ENCODE peak calls at places on chromosome 4, in seven cellular contexts. One of them, this sample, is unnamed.

GRCh38 chr4:1748465-1748995 is 27.2 kb downstream of the TACC3 start:
- DNase-seq in K562: peak; percentile 92
- DNase-seq in GM12892: peak; percentile 99
- DNase-seq in HepG2: peak; percentile 59
- DNase-seq in SK-N-SH: peak; percentile 98
- DNase-seq in H1: peak; percentile 57
- DNase-seq in GM12878: no peak
- DNase-seq in this sample: peak; percentile 99

GRCh38 chr4:150098214-150098613 is 20.0 kb downstream of the DCLK2 start:
- DNase-seq in K562: no peak
- DNase-seq in GM12892: no peak
- DNase-seq in HepG2: no peak
- DNase-seq in SK-N-SH: no peak
- DNase-seq in H1: no peak
- DNase-seq in GM12878: no peak
- DNase-seq in this sample: no peak

GRCh38 chr4:106583567-106583966 is 215.0 kb upstream of the GIMD1 start:
- DNase-seq in K562: no peak
- DNase-seq in GM12892: no peak
- DNase-seq in HepG2: no peak
- DNase-seq in SK-N-SH: no peak
- DNase-seq in H1: no peak
- DNase-seq in GM12878: no peak
- DNase-seq in this sample: no peak

GRCh38 chr4:129808242-129808641 is 712.3 kb downstream of the C4orf33 start:
- DNase-seq in K562: no peak
- DNase-seq in GM12892: no peak
- DNase-seq in HepG2: no peak
- DNase-seq in SK-N-SH: no peak
- DNase-seq in H1: no peak
- DNase-seq in GM12878: no peak
- DNase-seq in this sample: no peak

GRCh38 chr4:72375050-72375736 is 193.8 kb downstream of the ADAMTS3 start:
- DNase-seq in K562: peak; percentile 7
- DNase-seq in GM12892: no peak
- DNase-seq in HepG2: no peak
- DNase-seq in SK-N-SH: no peak
- DNase-seq in H1: no peak
- DNase-seq in GM12878: no peak
- DNase-seq in this sample: no peak

GRCh38 chr4:151865744-151866143 is 104.9 kb upstream of the GATB start:
- DNase-seq in K562: no peak
- DNase-seq in GM12892: no peak
- DNase-seq in HepG2: no peak
- DNase-seq in SK-N-SH: no peak
- DNase-seq in H1: no peak
- DNase-seq in GM12878: no peak
- DNase-seq in this sample: no peak

GRCh38 chr4:123397276-123398150 is 918 bp downstream of the SPRY1 start:
- DNase-seq in K562: no peak
- DNase-seq in GM12892: no peak
- DNase-seq in HepG2: peak; percentile 75
- DNase-seq in SK-N-SH: peak; percentile 65
- DNase-seq in H1: no peak
- DNase-seq in GM12878: no peak
- DNase-seq in this sample: no peak

GRCh38 chr4:26061248-26061986 is 147.4 kb downstream of the SMIM20 start:
- DNase-seq in K562: peak; percentile 47
- DNase-seq in GM12892: no peak
- DNase-seq in HepG2: peak; percentile 6
- DNase-seq in SK-N-SH: peak; percentile 55
- DNase-seq in H1: peak; percentile 25
- DNase-seq in GM12878: no peak
- DNase-seq in this sample: no peak

GRCh38 chr4:16824278-16824806 is 74.1 kb downstream of the LDB2 start:
- DNase-seq in K562: no peak
- DNase-seq in GM12892: no peak
- DNase-seq in HepG2: peak; percentile 89
- DNase-seq in SK-N-SH: no peak
- DNase-seq in H1: no peak
- DNase-seq in GM12878: no peak
- DNase-seq in this sample: no peak

GRCh38 chr4:173057906-173058305 is 110.7 kb upstream of the GALNT7 start:
- DNase-seq in K562: no peak
- DNase-seq in GM12892: no peak
- DNase-seq in HepG2: no peak
- DNase-seq in SK-N-SH: no peak
- DNase-seq in H1: no peak
- DNase-seq in GM12878: no peak
- DNase-seq in this sample: no peak

GRCh38 chr4:177191586-177191985 is 118.1 kb upstream of the NEIL3 start:
- DNase-seq in K562: no peak
- DNase-seq in GM12892: no peak
- DNase-seq in HepG2: no peak
- DNase-seq in SK-N-SH: no peak
- DNase-seq in H1: no peak
- DNase-seq in GM12878: no peak
- DNase-seq in this sample: no peak

GRCh38 chr4:173531085-173531965 is 1.3 kb upstream of the HAND2 start:
- DNase-seq in K562: no peak
- DNase-seq in GM12892: no peak
- DNase-seq in HepG2: no peak
- DNase-seq in SK-N-SH: no peak
- DNase-seq in H1: no peak
- DNase-seq in GM12878: no peak
- DNase-seq in this sample: no peak

GRCh38 chr4:15416357-15417327 is 11.2 kb upstream of the C1QTNF7 start:
- DNase-seq in K562: no peak
- DNase-seq in GM12892: no peak
- DNase-seq in HepG2: no peak
- DNase-seq in SK-N-SH: no peak
- DNase-seq in H1: no peak
- DNase-seq in GM12878: no peak
- DNase-seq in this sample: no peak

GRCh38 chr4:88352062-88352461 is 26.6 kb upstream of the HERC6 start:
- DNase-seq in K562: no peak
- DNase-seq in GM12892: no peak
- DNase-seq in HepG2: no peak
- DNase-seq in SK-N-SH: no peak
- DNase-seq in H1: no peak
- DNase-seq in GM12878: no peak
- DNase-seq in this sample: no peak

GRCh38 chr4:2071912-2072867 is 13.1 kb downstream of the NAT8L start:
- DNase-seq in K562: no peak
- DNase-seq in GM12892: no peak
- DNase-seq in HepG2: peak; percentile 82
- DNase-seq in SK-N-SH: peak; percentile 63
- DNase-seq in H1: no peak
- DNase-seq in GM12878: no peak
- DNase-seq in this sample: no peak

GRCh38 chr4:183544109-183544508 is 39.3 kb downstream of the ING2 start:
- DNase-seq in K562: no peak
- DNase-seq in GM12892: no peak
- DNase-seq in HepG2: no peak
- DNase-seq in SK-N-SH: no peak
- DNase-seq in H1: no peak
- DNase-seq in GM12878: no peak
- DNase-seq in this sample: no peak

GRCh38 chr4:170025523-170026252 is 507 bp downstream of the MFAP3L start:
- DNase-seq in K562: no peak
- DNase-seq in GM12892: no peak
- DNase-seq in HepG2: no peak
- DNase-seq in SK-N-SH: peak; percentile 70
- DNase-seq in H1: no peak
- DNase-seq in GM12878: no peak
- DNase-seq in this sample: no peak

GRCh38 chr4:102429553-102429952 is 71.6 kb upstream of the NFKB1 start:
- DNase-seq in K562: no peak
- DNase-seq in GM12892: no peak
- DNase-seq in HepG2: no peak
- DNase-seq in SK-N-SH: no peak
- DNase-seq in H1: no peak
- DNase-seq in GM12878: no peak
- DNase-seq in this sample: no peak

GRCh38 chr4:121457278-121457875 is 76.6 kb upstream of the QRFPR start:
- DNase-seq in K562: no peak
- DNase-seq in GM12892: no peak
- DNase-seq in HepG2: no peak
- DNase-seq in SK-N-SH: no peak
- DNase-seq in H1: no peak
- DNase-seq in GM12878: no peak
- DNase-seq in this sample: no peak

GRCh38 chr4:114281561-114281960 is 302.1 kb upstream of the ARSJ start:
- DNase-seq in K562: no peak
- DNase-seq in GM12892: no peak
- DNase-seq in HepG2: no peak
- DNase-seq in SK-N-SH: no peak
- DNase-seq in H1: no peak
- DNase-seq in GM12878: no peak
- DNase-seq in this sample: no peak

GRCh38 chr4:114279066-114279465 is 299.6 kb upstream of the ARSJ start:
- DNase-seq in K562: no peak
- DNase-seq in GM12892: no peak
- DNase-seq in HepG2: no peak
- DNase-seq in SK-N-SH: no peak
- DNase-seq in H1: no peak
- DNase-seq in GM12878: no peak
- DNase-seq in this sample: no peak

GRCh38 chr4:114282937-114283336 is 303.5 kb upstream of the ARSJ start:
- DNase-seq in K562: no peak
- DNase-seq in GM12892: no peak
- DNase-seq in HepG2: no peak
- DNase-seq in SK-N-SH: no peak
- DNase-seq in H1: no peak
- DNase-seq in GM12878: no peak
- DNase-seq in this sample: no peak

GRCh38 chr4:114273246-114273645 is 293.8 kb upstream of the ARSJ start:
- DNase-seq in K562: no peak
- DNase-seq in GM12892: no peak
- DNase-seq in HepG2: no peak
- DNase-seq in SK-N-SH: no peak
- DNase-seq in H1: no peak
- DNase-seq in GM12878: no peak
- DNase-seq in this sample: no peak

GRCh38 chr4:114277690-114278089 is 298.2 kb upstream of the ARSJ start:
- DNase-seq in K562: no peak
- DNase-seq in GM12892: no peak
- DNase-seq in HepG2: no peak
- DNase-seq in SK-N-SH: no peak
- DNase-seq in H1: no peak
- DNase-seq in GM12878: no peak
- DNase-seq in this sample: no peak
- TF ChIP-seq TAF1 in K562: no peak
- TF ChIP-seq TAF1 in GM12892: no peak
- TF ChIP-seq TAF1 in HepG2: no peak
- TF ChIP-seq TAF1 in SK-N-SH: no peak
- TF ChIP-seq TAF1 in H1: no peak
- TF ChIP-seq TAF1 in GM12878: no peak
- TF ChIP-seq TAF1 in this sample: no peak

DNA sequence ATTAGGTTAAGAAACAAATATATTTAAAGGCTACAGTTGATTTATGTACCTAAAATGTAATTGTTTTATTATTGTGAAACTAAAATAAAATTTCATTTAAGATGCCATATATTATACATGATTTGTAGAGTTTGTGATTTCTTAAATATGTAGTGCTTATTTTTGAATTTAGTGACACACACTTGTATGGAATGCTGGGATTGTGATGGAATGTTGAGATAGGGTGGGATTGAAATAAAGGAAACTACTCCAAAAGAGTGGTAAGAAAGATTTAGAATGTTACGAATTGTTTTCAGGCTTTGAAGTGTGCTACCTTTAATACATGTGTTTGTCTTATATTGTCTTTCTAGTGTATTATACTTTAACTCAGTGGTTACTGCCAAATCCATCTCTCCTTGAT is 330.3 kb upstream of the PITX2 start:
- DNase-seq in K562: no peak
- DNase-seq in GM12892: no peak
- DNase-seq in HepG2: no peak
- DNase-seq in SK-N-SH: no peak
- DNase-seq in H1: no peak
- DNase-seq in GM12878: no peak
- DNase-seq in this sample: no peak
- TF ChIP-seq TAF1 in K562: no peak
- TF ChIP-seq TAF1 in GM12892: no peak
- TF ChIP-seq TAF1 in HepG2: no peak
- TF ChIP-seq TAF1 in SK-N-SH: no peak
- TF ChIP-seq TAF1 in H1: no peak
- TF ChIP-seq TAF1 in GM12878: no peak
- TF ChIP-seq TAF1 in this sample: no peak

DNA sequence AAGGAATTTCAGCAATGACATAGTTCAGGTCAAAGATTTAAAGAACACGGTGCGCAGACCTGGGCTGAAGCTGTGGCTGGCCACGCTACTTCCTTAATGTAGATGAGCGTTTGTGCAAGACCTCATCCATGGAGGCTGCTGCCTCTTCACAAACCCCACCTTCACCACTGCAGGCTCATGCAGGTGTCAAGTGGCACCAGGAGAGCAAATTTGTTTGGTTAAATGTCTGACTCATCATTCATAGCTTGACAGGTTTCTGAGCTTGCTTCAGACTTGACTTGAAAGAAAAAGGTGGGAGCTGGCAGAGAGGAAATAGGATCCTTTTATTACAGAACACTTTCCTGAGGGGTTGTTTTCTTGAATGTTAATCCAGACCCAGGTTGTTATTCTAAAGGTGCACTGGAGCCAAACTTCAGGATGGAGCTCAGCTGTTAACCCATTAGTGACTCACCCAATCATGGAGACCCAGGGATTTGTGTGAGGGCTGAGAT is 315.2 kb downstream of the PTTG2 start:
- DNase-seq in K562: no peak
- DNase-seq in GM12892: no peak
- DNase-seq in HepG2: peak; percentile 4
- DNase-seq in SK-N-SH: no peak
- DNase-seq in H1: no peak
- DNase-seq in GM12878: no peak
- DNase-seq in this sample: no peak
- TF ChIP-seq TAF1 in K562: no peak
- TF ChIP-seq TAF1 in GM12892: no peak
- TF ChIP-seq TAF1 in HepG2: no peak
- TF ChIP-seq TAF1 in SK-N-SH: no peak
- TF ChIP-seq TAF1 in H1: no peak
- TF ChIP-seq TAF1 in GM12878: no peak
- TF ChIP-seq TAF1 in this sample: no peak

DNA sequence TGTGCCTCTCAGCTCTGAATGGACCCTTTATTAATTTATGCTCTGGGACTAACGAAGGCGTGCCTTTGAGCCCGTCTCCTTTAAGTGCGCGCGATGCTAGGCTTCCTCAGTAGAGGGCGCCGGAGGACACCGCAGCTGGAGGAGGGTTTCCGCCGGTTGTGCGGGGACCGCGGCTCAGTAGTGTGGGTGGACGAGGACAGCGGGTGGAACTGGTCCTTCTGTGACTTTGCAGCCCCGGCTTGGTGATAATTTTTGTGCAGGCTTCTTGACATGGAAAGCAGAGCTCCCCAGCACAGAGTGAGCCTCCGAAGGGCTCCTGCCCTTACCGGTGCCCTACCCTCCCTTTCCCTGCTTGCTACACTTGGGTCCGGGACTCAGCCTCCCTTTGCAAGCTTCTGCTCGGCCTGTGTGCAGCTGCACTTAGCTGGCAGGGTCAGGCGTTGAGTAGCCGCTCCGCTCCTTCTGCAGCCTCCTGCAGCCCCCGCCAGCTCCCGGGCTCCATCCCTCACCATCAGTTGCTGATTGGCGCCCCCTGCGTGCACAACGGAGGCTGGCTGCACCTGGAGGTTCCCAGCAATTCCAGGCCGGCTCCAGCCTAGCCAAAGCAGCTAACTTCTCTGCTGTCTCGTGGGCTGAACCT is 26.8 kb upstream of the BOD1L1 start:
- DNase-seq in K562: peak; percentile 71
- DNase-seq in GM12892: peak; percentile 39
- DNase-seq in HepG2: peak; percentile 32
- DNase-seq in SK-N-SH: peak; percentile 62
- DNase-seq in H1: peak; percentile 62
- DNase-seq in GM12878: no peak
- DNase-seq in this sample: peak; percentile 45
- TF ChIP-seq TAF1 in K562: no peak
- TF ChIP-seq TAF1 in GM12892: no peak
- TF ChIP-seq TAF1 in HepG2: no peak
- TF ChIP-seq TAF1 in SK-N-SH: no peak
- TF ChIP-seq TAF1 in H1: peak; percentile 18
- TF ChIP-seq TAF1 in GM12878: no peak
- TF ChIP-seq TAF1 in this sample: no peak